ENCODE peak calls at places on chromosomes 1 and 21, in ten cellular contexts. I, J, E, X, C, M, O, U, N and R are unnamed samples.

GRCh38 chr1:179080866-179081695 is 789 bp upstream of the TOR3A start:
- DNase-seq in I (peak; percentile 38), J (no peak), E (no peak), X (no peak), C (no peak), M (no peak), O (no peak), U (peak; percentile 13), N (peak; percentile 24), R (no peak)

GRCh38 chr1:209132736-209133467 is 450.6 kb upstream of the CAMK1G start:
- DNase-seq in I (no peak), J (no peak), E (peak; percentile 15), X (no peak), C (no peak), M (no peak), O (no peak), U (no peak), N (no peak), R (no peak)

GRCh38 chr1:171188388-171189266 is 3.5 kb downstream of the FMO2 start:
- DNase-seq in I (peak; percentile 13), J (peak; percentile 6), E (peak; percentile 84), X (peak; percentile 51), C (peak; percentile 61), M (peak; percentile 51), O (peak; percentile 67), U (peak; percentile 58), N (peak; percentile 20), R (peak; percentile 16)

GRCh38 chr1:111856411-111857135 is 100.9 kb downstream of the DDX20 start:
- DNase-seq in I (no peak), J (no peak), E (no peak), X (peak; percentile 65), C (no peak), M (no peak), O (no peak), U (no peak), N (no peak), R (no peak)

GRCh38 chr1:18998016-18998724 is 41.7 kb upstream of the IFFO2 start:
- DNase-seq in I (no peak), J (no peak), E (no peak), X (no peak), C (no peak), M (no peak), O (no peak), U (peak; percentile 57), N (no peak), R (peak; percentile 97)

GRCh38 chr21:41426656-41427311 is 745 bp downstream of the MX1 start:
- DNase-seq in I (no peak), J (no peak), E (no peak), X (no peak), C (no peak), M (no peak), O (no peak), U (no peak), N (no peak), R (no peak)

GRCh38 chr1:63893976-63894375 is 120.2 kb downstream of the ROR1 start:
- DNase-seq in I (no peak), J (no peak), E (no peak), X (no peak), C (no peak), M (no peak), O (no peak), U (peak; percentile 84), N (no peak), R (peak; percentile 87)

GRCh38 chr1:58251415-58252073 is 295.0 kb downstream of the OMA1 start:
- DNase-seq in I (no peak), J (no peak), E (peak; percentile 14), X (no peak), C (no peak), M (peak; percentile 27), O (peak; percentile 33), U (peak; percentile 8), N (no peak), R (no peak)

GRCh38 chr1:51322417-51323101 is 7.8 kb downstream of the TTC39A start:
- DNase-seq in I (no peak), J (no peak), E (no peak), X (no peak), C (no peak), M (no peak), O (no peak), U (no peak), N (no peak), R (no peak)